ENCODE peak calls at places on chromosomes 12 and 14, in seven cellular contexts. W, X, I, L, G, D and M are unnamed samples.

GRCh38 chr12:94074216-94074969 is 74.0 kb upstream of the PLXNC1 start:
- DNase-seq in W (no peak), X (no peak), I (no peak), L (no peak), G (no peak), D (peak; percentile 45), M (no peak)

GRCh38 chr12:29726321-29726692 is 57.4 kb downstream of the TMTC1 start:
- DNase-seq in W (peak; percentile 86), X (no peak), I (peak; percentile 7), L (no peak), G (no peak), D (no peak), M (peak; percentile 40)

GRCh38 chr12:132444957-132445883 is 44.7 kb upstream of the FBRSL1 start:
- DNase-seq in W (no peak), X (no peak), I (peak; percentile 60), L (peak; percentile 86), G (no peak), D (peak; percentile 24), M (no peak)

GRCh38 chr14:104286086-104286485 is 147.7 kb downstream of the KIF26A start:
- DNase-seq in W (no peak), X (no peak), I (no peak), L (no peak), G (no peak), D (peak; percentile 0), M (no peak)

GRCh38 chr14:53151867-53152626 is 1.1 kb downstream of the DDHD1 start:
- DNase-seq in W (peak; percentile 54), X (peak; percentile 24), I (peak; percentile 59), L (peak; percentile 74), G (peak; percentile 42), D (peak; percentile 54), M (no peak)

GRCh38 chr12:2108975-2109671 is 56.3 kb downstream of the CACNA1C start:
- DNase-seq in W (no peak), X (no peak), I (no peak), L (no peak), G (no peak), D (no peak), M (no peak)

GRCh38 chr14:100577321-100577985 is 9.8 kb downstream of the BEGAIN start:
- DNase-seq in W (no peak), X (no peak), I (no peak), L (peak; percentile 57), G (no peak), D (peak; percentile 10), M (no peak)

GRCh38 chr14:74860899-74861733 is 14.8 kb downstream of the PROX2 start:
- DNase-seq in W (peak; percentile 91), X (peak; percentile 94), I (peak; percentile 99), L (peak; percentile 88), G (peak; percentile 93), D (peak; percentile 92), M (peak; percentile 75)

GRCh38 chr14:68669101-68669500 is 123.8 kb downstream of the ZFP36L1 start:
- DNase-seq in W (no peak), X (no peak), I (no peak), L (no peak), G (no peak), D (no peak), M (no peak)

GRCh38 chr12:44558340-44559100 is 317.6 kb downstream of the NELL2 start:
- DNase-seq in W (no peak), X (no peak), I (no peak), L (no peak), G (no peak), D (no peak), M (no peak)

GRCh38 chr12:3473844-3474243 is 17.2 kb upstream of the PRMT8 start:
- DNase-seq in W (no peak), X (no peak), I (no peak), L (no peak), G (no peak), D (no peak), M (no peak)

GRCh38 chr12:55843431-55843830 is 695 bp upstream of the MMP19 start:
- DNase-seq in W (no peak), X (no peak), I (no peak), L (no peak), G (no peak), D (no peak), M (no peak)

GRCh38 chr12:87676726-87677125 is 352.5 kb downstream of the C12orf50 start:
- DNase-seq in W (peak; percentile 53), X (no peak), I (no peak), L (no peak), G (no peak), D (no peak), M (no peak)

GRCh38 chr12:3304436-3305135 is 186.4 kb upstream of the PRMT8 start:
- DNase-seq in W (peak; percentile 88), X (no peak), I (no peak), L (no peak), G (no peak), D (no peak), M (peak; percentile 43)

GRCh38 chr12:81378601-81379000 is 300.7 kb downstream of the ACSS3 start:
- DNase-seq in W (no peak), X (no peak), I (no peak), L (no peak), G (no peak), D (no peak), M (no peak)

GRCh38 chr12:9319044-9319841 is 111.0 kb upstream of the PZP start:
- DNase-seq in W (peak; percentile 11), X (no peak), I (no peak), L (no peak), G (no peak), D (no peak), M (no peak)

GRCh38 chr12:113955109-113955970 is 10.8 kb downstream of the RBM19 start:
- DNase-seq in W (peak; percentile 33), X (no peak), I (peak; percentile 47), L (peak; percentile 72), G (peak; percentile 18), D (no peak), M (no peak)

GRCh38 chr12:16135323-16135722 is 142.2 kb downstream of the SLC15A5 start:
- DNase-seq in W (no peak), X (no peak), I (no peak), L (no peak), G (no peak), D (no peak), M (no peak)

GRCh38 chr12:55694188-55694515 is 13.6 kb downstream of the ITGA7 start:
- DNase-seq in W (no peak), X (no peak), I (no peak), L (peak; percentile 14), G (no peak), D (no peak), M (no peak)

GRCh38 chr12:26113853-26114719 is 10.8 kb downstream of the BHLHE41 start:
- DNase-seq in W (peak; percentile 90), X (peak; percentile 93), I (peak; percentile 97), L (peak; percentile 97), G (peak; percentile 81), D (peak; percentile 95), M (no peak)

GRCh38 chr12:26114720-26115406 is 10.0 kb downstream of the BHLHE41 start:
- DNase-seq in W (no peak), X (no peak), I (no peak), L (no peak), G (no peak), D (no peak), M (no peak)

GRCh38 chr12:26112703-26113147 is 12.1 kb downstream of the BHLHE41 start:
- DNase-seq in W (no peak), X (no peak), I (no peak), L (peak; percentile 49), G (no peak), D (no peak), M (no peak)

GRCh38 chr12:26113194-26113654 is 11.6 kb downstream of the BHLHE41 start:
- DNase-seq in W (no peak), X (no peak), I (peak; percentile 23), L (no peak), G (no peak), D (no peak), M (no peak)

GRCh38 chr12:26112232-26112631 is 12.6 kb downstream of the BHLHE41 start:
- DNase-seq in W (no peak), X (no peak), I (no peak), L (no peak), G (no peak), D (no peak), M (no peak)
- H3K4me3 ChIP-seq in W (no peak overlapping the region), X (no peak overlapping the region), I (no peak overlapping the region), L (no peak overlapping the region), G (no peak overlapping the region), D (no peak overlapping the region), M (no peak overlapping the region)

DNA sequence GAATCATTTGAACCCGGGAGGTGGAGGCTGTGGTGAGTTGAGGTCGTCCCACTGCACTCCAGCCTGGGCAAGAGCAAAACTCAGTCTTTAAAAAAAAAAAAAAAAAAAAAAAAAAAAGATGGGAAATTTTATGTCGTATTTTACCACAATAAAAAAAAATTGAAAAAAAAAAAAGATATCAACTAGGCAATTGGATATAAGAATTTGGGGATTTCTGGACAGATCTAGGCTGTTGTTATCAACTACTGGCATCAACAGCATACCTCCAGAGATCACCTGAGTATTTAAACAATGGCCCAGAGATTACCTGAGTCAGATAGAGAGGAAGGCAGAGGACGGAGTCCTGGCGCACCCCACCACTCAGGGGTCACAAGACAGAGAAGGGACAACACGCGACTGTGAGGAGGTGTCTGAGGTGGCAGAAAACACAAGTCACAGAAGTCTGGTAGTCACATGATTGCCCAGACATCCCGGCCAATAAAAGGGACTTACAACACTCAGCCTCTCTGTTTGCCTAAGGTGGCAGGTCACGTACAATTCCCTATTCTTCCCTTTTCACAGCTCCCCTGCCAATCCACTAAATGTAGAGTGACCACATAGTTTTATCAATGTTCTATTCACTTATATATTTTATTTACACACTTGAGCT is 1.8 kb downstream of the SPRING1 start:
- DNase-seq in W (no peak), X (no peak), I (peak; percentile 61), L (no peak), G (no peak), D (no peak), M (no peak)
- H3K4me3 ChIP-seq in W (peak overlapping the region; percentile 93), X (peak overlapping the region; percentile 94), I (no peak overlapping the region), L (no peak overlapping the region), G (no peak overlapping the region), D (peak overlapping the region; percentile 98), M (peak overlapping the region; percentile 80)

GRCh38 chr14:101789222-101789621 is 27.7 kb downstream of the PPP2R5C start:
- DNase-seq in W (no peak), X (no peak), I (no peak), L (no peak), G (no peak), D (no peak), M (no peak)

GRCh38 chr14:101788016-101788695 is 26.6 kb downstream of the PPP2R5C start:
- DNase-seq in W (no peak), X (no peak), I (no peak), L (no peak), G (no peak), D (no peak), M (no peak)

GRCh38 chr14:101790232-101790631 is 28.7 kb downstream of the PPP2R5C start:
- DNase-seq in W (no peak), X (no peak), I (no peak), L (no peak), G (no peak), D (no peak), M (no peak)

GRCh38 chr14:101796479-101796878 is 35.0 kb downstream of the PPP2R5C start:
- DNase-seq in W (no peak), X (no peak), I (no peak), L (no peak), G (no peak), D (no peak), M (no peak)

GRCh38 chr14:101791919-101792572 is 30.5 kb downstream of the PPP2R5C start:
- DNase-seq in W (peak; percentile 77), X (no peak), I (no peak), L (no peak), G (no peak), D (no peak), M (peak; percentile 31)
- H3K4me3 ChIP-seq in W (peak overlapping the region; percentile 43), X (peak overlapping the region; percentile 27), I (no peak overlapping the region), L (no peak overlapping the region), G (no peak overlapping the region), D (peak overlapping the region; percentile 52), M (no peak overlapping the region)

GRCh38 chr12:14399871-14400270 is 34.4 kb downstream of the ATF7IP start:
- DNase-seq in W (peak; percentile 73), X (no peak), I (no peak), L (no peak), G (no peak), D (no peak), M (no peak)
- H3K4me3 ChIP-seq in W (peak overlapping the region; percentile 15), X (no peak overlapping the region), I (no peak overlapping the region), L (no peak overlapping the region), G (no peak overlapping the region), D (no peak overlapping the region), M (no peak overlapping the region)